ENCODE peak calls at places on chromosome 21, in five cellular contexts. F, S, Z, Q and L are unnamed samples.
A peak's percentile ranks its signal among the peaks of the same experiment; 100 is the strongest.

GRCh38 chr21:45328198-45329087 is 40.7 kb upstream of the POFUT2 start:
- DNase-seq in Z (peak; percentile 45), Q (peak; percentile 85), F (no peak), S (no peak), L (no peak)

GRCh38 chr21:19109694-19110093 is 706.1 kb upstream of the TMPRSS15 start:
- DNase-seq in Z (no peak), F (no peak), S (no peak), Q (no peak), L (no peak)

GRCh38 chr21:45357436-45358260 is 47.3 kb upstream of the COL18A1 start:
- DNase-seq in Q (peak; percentile 73), F (no peak), S (no peak), Z (peak; percentile 81), L (no peak)

GRCh38 chr21:44999428-44999971 is 59.7 kb downstream of the SLX9 start:
- DNase-seq in S (no peak), Q (no peak), F (no peak), Z (peak; percentile 54), L (no peak)

GRCh38 chr21:46665566-46665965 is 30.1 kb downstream of the PRMT2 start:
- DNase-seq in S (no peak), F (no peak), Z (no peak), Q (no peak), L (no peak)

GRCh38 chr21:38631171-38631570 is 132.9 kb upstream of the ERG start:
- DNase-seq in Z (no peak), Q (no peak), F (no peak), S (no peak), L (no peak)

GRCh38 chr21:46421191-46421750 is 37.4 kb upstream of the DIP2A start:
- DNase-seq in Q (no peak), S (no peak), F (no peak), Z (peak; percentile 30), L (no peak)

GRCh38 chr21:29504751-29505321 is 206.1 kb downstream of the BACH1 start:
- DNase-seq in Z (no peak), F (no peak), S (peak; percentile 72), Q (no peak), L (no peak)

GRCh38 chr21:30336596-30336995 is 898 bp downstream of the KRTAP27-1 start:
- DNase-seq in Q (no peak), Z (no peak), S (no peak), F (no peak), L (no peak)

GRCh38 chr21:38955495-38955894 is 149.8 kb downstream of the ETS2 start:
- DNase-seq in Z (no peak), F (no peak), Q (no peak), S (peak; percentile 77), L (no peak)

GRCh38 chr21:39132248-39132647 is 51.0 kb downstream of the PSMG1 start:
- DNase-seq in F (no peak), S (peak; percentile 45), Q (no peak), Z (no peak), L (no peak)

GRCh38 chr21:39300587-39300986 is 12.8 kb downstream of the BRWD1 start:
- DNase-seq in Z (no peak), Q (no peak), S (no peak), F (no peak), L (no peak)

DNA sequence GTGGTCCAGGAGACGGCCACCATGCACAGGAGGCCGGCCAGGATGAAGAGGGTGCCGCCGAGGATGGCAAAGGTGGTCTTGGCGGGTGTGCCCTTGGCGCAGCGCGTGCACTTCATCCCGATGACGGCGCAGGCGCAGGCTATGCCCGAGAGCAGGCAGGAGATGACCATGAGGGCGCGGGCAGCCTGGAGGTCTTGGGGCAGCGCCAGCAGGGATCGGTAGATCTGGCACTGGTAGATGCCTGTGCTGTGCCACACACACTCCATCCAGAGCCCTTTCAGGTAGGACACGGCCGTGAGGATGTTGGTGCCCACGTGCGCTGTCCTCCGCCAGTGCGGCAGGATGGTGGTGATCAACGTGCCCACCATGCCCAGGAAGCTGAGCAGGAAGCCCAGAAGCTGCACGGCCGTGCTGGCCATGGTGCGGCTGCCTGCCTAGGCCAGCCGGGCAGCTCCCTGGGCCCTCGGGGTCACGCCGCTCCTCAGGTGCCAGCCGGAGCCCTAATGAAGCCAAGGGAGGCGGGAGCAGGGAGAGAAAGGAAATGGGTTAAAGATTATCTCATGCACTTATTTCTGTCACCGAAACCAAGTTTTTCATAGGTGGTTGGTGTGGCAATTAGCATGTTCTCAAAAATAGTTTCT is 18.5 kb downstream of the CLDN14 start:
- DNase-seq in S (no peak), Q (peak; percentile 75), F (no peak), Z (no peak), L (no peak)
- TF ChIP-seq POLR2A in S (no peak), Q (no peak), F (no peak), Z (no peak), L (no peak)

GRCh38 chr21:42467613-42467983 is 28.4 kb downstream of the RSPH1 start:
- DNase-seq in S (no peak), Z (no peak), F (no peak), Q (no peak), L (no peak)

GRCh38 chr21:42466700-42467612 is 29.1 kb downstream of the RSPH1 start:
- DNase-seq in Z (no peak), Q (no peak), F (no peak), S (peak; percentile 7), L (no peak)

GRCh38 chr21:42461881-42462877 is 33.8 kb downstream of the RSPH1 start:
- DNase-seq in Q (no peak), Z (no peak), F (no peak), S (no peak), L (no peak)

GRCh38 chr21:42463861-42464515 is 32.0 kb downstream of the RSPH1 start:
- DNase-seq in Q (no peak), S (peak; percentile 68), F (peak; percentile 52), Z (no peak), L (no peak)

GRCh38 chr21:42465008-42465878 is 30.8 kb downstream of the RSPH1 start:
- DNase-seq in Z (no peak), Q (no peak), F (no peak), S (no peak), L (no peak)
- H3K4me3 ChIP-seq in Z (no peak overlapping the region), Q (no peak overlapping the region), F (no peak overlapping the region), S (no peak overlapping the region), L (no peak overlapping the region)

GRCh38 chr21:41766051-41766882 is 585 bp downstream of the RIPK4 start:
- DNase-seq in Q (peak; percentile 86), F (no peak), S (no peak), Z (no peak), L (no peak)

GRCh38 chr21:41763398-41763931 is 3.4 kb downstream of the RIPK4 start:
- DNase-seq in S (no peak), Q (no peak), F (no peak), Z (no peak), L (no peak)

GRCh38 chr21:41763996-41764395 is 2.9 kb downstream of the RIPK4 start:
- DNase-seq in F (no peak), Z (no peak), Q (no peak), S (no peak), L (no peak)

GRCh38 chr21:41765393-41765950 is 1.4 kb downstream of the RIPK4 start:
- DNase-seq in Z (no peak), Q (no peak), S (no peak), F (no peak), L (no peak)

GRCh38 chr21:41764558-41765392 is 2.1 kb downstream of the RIPK4 start:
- DNase-seq in Q (no peak), S (no peak), F (no peak), Z (no peak), L (no peak)
- H3K4me1 ChIP-seq in Q (peaks cover 91% of the 10 kb centered on the region), S (peaks cover 4% of the 10 kb centered on the region), F (no peaks in the 10 kb centered on the region), Z (peaks cover 25% of the 10 kb centered on the region), L (peaks cover 52% of the 10 kb centered on the region)

GRCh38 chr21:37224861-37225260 is 42.3 kb downstream of the VPS26C start:
- DNase-seq in Z (no peak), S (no peak), Q (no peak), F (no peak), L (no peak)

GRCh38 chr21:37223804-37224345 is 43.3 kb downstream of the VPS26C start:
- DNase-seq in S (no peak), Q (no peak), F (no peak), Z (no peak), L (no peak)

GRCh38 chr21:37219766-37220432 is 47.2 kb downstream of the VPS26C start:
- DNase-seq in S (no peak), F (no peak), Z (no peak), Q (no peak), L (no peak)

GRCh38 chr21:37220433-37220980 is 46.6 kb downstream of the VPS26C start:
- DNase-seq in S (peak; percentile 50), Z (no peak), Q (no peak), F (peak; percentile 70), L (no peak)

GRCh38 chr21:37220981-37221664 is 46.0 kb downstream of the VPS26C start:
- DNase-seq in Q (peak; percentile 99), Z (peak; percentile 97), F (peak; percentile 93), S (peak; percentile 87), L (no peak)
- TF ChIP-seq POLR2A in Q (no peak), Z (peak; percentile 65), F (no peak), S (peak; percentile 37), L (peak; percentile 35)

GRCh38 chr21:31524140-31524539 is 135.4 kb upstream of the SOD1 start:
- DNase-seq in F (no peak), Q (no peak), S (no peak), Z (no peak), L (no peak)
- H3K4me3 ChIP-seq in F (no peak overlapping the region), Q (no peak overlapping the region), S (no peak overlapping the region), Z (no peak overlapping the region), L (no peak overlapping the region)

DNA sequence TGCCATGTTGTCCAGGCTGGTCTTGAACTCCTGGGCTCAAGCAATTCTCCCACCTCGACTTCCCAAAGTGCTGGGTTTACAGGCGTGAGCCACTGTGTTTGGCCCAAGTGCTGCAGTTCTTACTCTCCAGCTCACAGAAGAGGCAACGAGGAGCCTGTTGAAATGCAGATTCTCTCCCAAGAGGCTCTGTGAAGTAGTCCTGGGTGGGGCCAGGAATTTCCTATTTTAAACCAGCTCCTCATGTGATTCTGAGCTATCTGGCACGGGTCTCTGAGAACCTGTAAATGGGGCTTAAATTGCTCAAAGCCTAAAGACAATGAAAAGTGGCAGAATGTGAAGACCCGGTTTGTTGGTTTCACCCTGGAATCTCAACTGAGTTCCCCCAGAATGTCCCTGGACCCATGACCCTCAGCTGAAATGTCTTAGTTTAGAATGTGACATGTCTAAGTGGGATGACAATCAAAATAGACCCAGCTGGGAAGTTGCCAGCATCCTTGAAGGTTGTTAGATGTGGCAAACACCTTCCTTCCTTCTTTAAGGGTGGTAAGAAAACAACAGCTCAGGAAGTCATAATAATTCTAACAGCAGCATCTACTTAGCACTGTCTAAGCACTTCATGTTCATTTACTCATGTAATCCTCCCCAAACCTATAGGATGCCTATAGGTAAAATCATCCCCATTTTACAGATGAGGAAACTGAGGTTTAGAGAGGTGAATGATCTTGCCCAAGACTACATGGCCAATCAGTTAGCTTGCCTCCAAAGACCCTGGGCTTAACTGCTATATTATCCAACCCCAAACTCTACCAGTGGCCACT is 20.8 kb upstream of the ATP5PO start:
- DNase-seq in Q (no peak), S (no peak), F (no peak), Z (no peak), L (peak; percentile 40)
- H3K4me1 ChIP-seq in Q (peaks cover 21% of the 10 kb centered on the region), S (peaks cover 10% of the 10 kb centered on the region), F (peaks cover 4% of the 10 kb centered on the region), Z (peaks cover 13% of the 10 kb centered on the region), L (peaks cover 11% of the 10 kb centered on the region)

GRCh38 chr21:14762734-14763694 is 216.9 kb upstream of the SAMSN1 start:
- DNase-seq in Z (no peak), F (peak; percentile 8), S (no peak), Q (no peak), L (no peak)
- TF ChIP-seq POLR2A in Z (no peak), F (no peak), S (no peak), Q (no peak), L (no peak)

DNA sequence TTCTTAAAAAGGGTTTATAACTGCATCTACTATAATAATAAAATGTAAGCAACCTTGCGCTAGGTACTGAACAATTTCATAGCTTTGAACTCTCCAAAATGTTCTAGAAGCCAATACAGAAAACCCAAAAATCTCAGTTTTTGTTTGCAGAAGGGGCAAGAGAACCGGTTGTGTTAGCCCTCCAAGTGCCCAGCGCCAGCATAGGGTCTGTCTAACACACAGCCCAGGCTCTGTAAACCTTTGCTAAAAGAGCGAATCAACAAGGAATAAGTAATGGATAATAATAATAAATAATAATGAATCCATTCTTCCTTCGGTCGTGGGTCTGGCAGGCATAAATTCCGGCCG is 333 bp upstream of the CHAF1B start:
- DNase-seq in Q (no peak), F (no peak), S (no peak), Z (no peak), L (no peak)
- H3K4me3 ChIP-seq in Q (peak overlapping the region; percentile 65), F (no peak overlapping the region), S (peak overlapping the region; percentile 77), Z (peak overlapping the region; percentile 75), L (peak overlapping the region; percentile 61)